ENCODE peak calls at places on chromosomes 6 and 20, in four cellular contexts. One of them, this sample, is unnamed. For H3K9me3, the result is how much of the 10 kb centered on the place peaks cover.

GRCh38 chr6:45959534-45960195 is 56.0 kb downstream of the CLIC5 start:
- DNase-seq in GM12878: no peak
- DNase-seq in HepG2: no peak
- DNase-seq in K562: no peak
- DNase-seq in this sample: no peak

GRCh38 chr20:3932277-3933073 is 43.3 kb downstream of the PANK2 start:
- DNase-seq in GM12878: no peak
- DNase-seq in HepG2: no peak
- DNase-seq in K562: no peak
- DNase-seq in this sample: no peak

GRCh38 chr6:114061116-114061515 is 90.2 kb upstream of the HDAC2 start:
- DNase-seq in GM12878: no peak
- DNase-seq in HepG2: no peak
- DNase-seq in K562: no peak
- DNase-seq in this sample: no peak

GRCh38 chr6:90460067-90460466 is 126.8 kb downstream of the MAP3K7 start:
- DNase-seq in GM12878: no peak
- DNase-seq in HepG2: no peak
- DNase-seq in K562: no peak
- DNase-seq in this sample: no peak

GRCh38 chr20:12965212-12965879 is 43.4 kb upstream of the SPTLC3 start:
- DNase-seq in GM12878: no peak
- DNase-seq in HepG2: no peak
- DNase-seq in K562: no peak
- DNase-seq in this sample: no peak

GRCh38 chr6:35213161-35213823 is 464 bp upstream of the SCUBE3 start:
- DNase-seq in GM12878: no peak
- DNase-seq in HepG2: no peak
- DNase-seq in K562: peak
- DNase-seq in this sample: peak

GRCh38 chr20:19735446-19735845 is 22.6 kb upstream of the RIN2 start:
- DNase-seq in GM12878: peak
- DNase-seq in HepG2: peak
- DNase-seq in K562: no peak
- DNase-seq in this sample: peak

GRCh38 chr6:111573892-111574800 is 31.5 kb downstream of the TRAF3IP2 start:
- DNase-seq in GM12878: no peak
- DNase-seq in HepG2: no peak
- DNase-seq in K562: no peak
- DNase-seq in this sample: no peak

GRCh38 chr6:144731229-144731628 is 446.1 kb downstream of the UTRN start:
- DNase-seq in GM12878: no peak
- DNase-seq in HepG2: no peak
- DNase-seq in K562: no peak
- DNase-seq in this sample: no peak

GRCh38 chr20:24522452-24523330 is 53.3 kb downstream of the SYNDIG1 start:
- DNase-seq in GM12878: no peak
- DNase-seq in HepG2: no peak
- DNase-seq in K562: no peak
- DNase-seq in this sample: no peak
- TF ChIP-seq FOXM1 in GM12878: no peak
- TF ChIP-seq FOXM1 in HepG2: no peak
- TF ChIP-seq FOXM1 in K562: no peak
- TF ChIP-seq FOXM1 in this sample: no peak

GRCh38 chr6:170000071-170000843 is 248.8 kb downstream of the ERMARD start:
- DNase-seq in GM12878: no peak
- DNase-seq in HepG2: no peak
- DNase-seq in K562: no peak
- DNase-seq in this sample: no peak
- H3K9me3 ChIP-seq in GM12878: under half
- H3K9me3 ChIP-seq in HepG2: under half
- H3K9me3 ChIP-seq in K562: under half
- H3K9me3 ChIP-seq in this sample: under half

GRCh38 chr6:1103945-1104623 is 207.8 kb upstream of the FOXQ1 start:
- DNase-seq in GM12878: no peak
- DNase-seq in HepG2: no peak
- DNase-seq in K562: no peak
- DNase-seq in this sample: no peak
- TF ChIP-seq FOXM1 in GM12878: no peak
- TF ChIP-seq FOXM1 in HepG2: no peak
- TF ChIP-seq FOXM1 in K562: no peak
- TF ChIP-seq FOXM1 in this sample: no peak

GRCh38 chr6:29968130-29968529 is 25.8 kb downstream of the HLA-A start:
- DNase-seq in GM12878: no peak
- DNase-seq in HepG2: peak
- DNase-seq in K562: no peak
- DNase-seq in this sample: no peak
- H3K9me3 ChIP-seq in GM12878: under half
- H3K9me3 ChIP-seq in HepG2: under half
- H3K9me3 ChIP-seq in K562: under half
- H3K9me3 ChIP-seq in this sample: under half

DNA sequence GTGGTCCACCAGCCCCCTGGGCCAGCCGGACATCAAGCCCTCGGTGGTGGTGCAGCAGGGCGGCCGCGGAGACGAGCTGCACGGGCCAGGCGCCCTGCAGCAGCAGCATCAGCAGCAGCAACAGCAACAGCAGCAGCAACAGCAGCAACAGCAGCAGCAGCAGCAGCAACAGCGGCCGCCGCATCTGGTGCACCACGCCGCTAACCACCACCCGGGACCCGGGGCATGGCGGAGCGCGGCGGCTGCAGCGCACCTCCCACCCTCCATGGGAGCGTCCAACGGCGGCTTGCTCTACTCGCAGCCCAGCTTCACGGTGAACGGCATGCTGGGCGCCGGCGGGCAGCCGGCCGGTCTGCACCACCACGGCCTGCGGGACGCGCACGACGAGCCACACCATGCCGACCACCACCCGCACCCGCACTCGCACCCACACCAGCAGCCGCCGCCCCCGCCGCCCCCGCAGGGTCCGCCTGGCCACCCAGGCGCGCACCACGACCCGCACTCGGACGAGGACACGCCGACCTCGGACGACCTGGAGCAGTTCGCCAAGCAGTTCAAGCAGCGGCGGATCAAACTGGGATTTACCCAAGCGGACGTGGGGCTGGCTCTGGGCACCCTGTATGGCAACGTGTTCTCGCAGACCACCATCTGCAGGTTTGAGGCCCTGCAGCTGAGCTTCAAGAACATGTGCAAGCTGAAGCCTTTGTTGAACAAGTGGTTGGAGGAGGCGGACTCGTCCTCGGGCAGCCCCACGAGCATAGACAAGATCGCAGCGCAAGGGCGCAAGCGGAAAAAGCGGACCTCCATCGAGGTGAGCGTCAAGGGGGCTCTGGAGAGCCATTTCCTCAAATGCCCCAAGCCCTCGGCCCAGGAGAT is 1.0 kb downstream of the POU3F2 start:
- DNase-seq in GM12878: no peak
- DNase-seq in HepG2: no peak
- DNase-seq in K562: no peak
- DNase-seq in this sample: peak
- TF ChIP-seq FOXM1 in GM12878: no peak
- TF ChIP-seq FOXM1 in HepG2: no peak
- TF ChIP-seq FOXM1 in K562: no peak
- TF ChIP-seq FOXM1 in this sample: no peak

DNA sequence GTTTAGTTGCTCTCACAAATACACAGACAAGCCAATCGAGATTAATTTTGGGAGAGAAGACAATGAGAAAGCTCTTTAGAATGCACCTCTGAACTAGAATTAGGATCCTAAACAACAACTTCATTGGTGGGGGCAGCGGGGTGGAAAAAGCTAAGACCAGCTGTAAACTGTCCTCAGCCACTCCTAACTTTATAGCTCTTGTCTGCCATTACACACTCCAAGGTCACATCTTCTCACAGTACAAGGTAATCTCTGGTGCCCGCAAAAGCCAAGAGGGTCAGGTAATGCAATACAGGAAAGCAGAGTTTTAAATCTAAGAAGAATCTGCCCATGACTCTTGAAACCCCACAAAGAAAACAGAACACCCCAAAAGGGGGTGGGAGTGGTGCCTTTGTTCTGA is 17.8 kb upstream of the IL22RA2 start:
- DNase-seq in GM12878: no peak
- DNase-seq in HepG2: no peak
- DNase-seq in K562: no peak
- DNase-seq in this sample: no peak
- H3K9me3 ChIP-seq in GM12878: under half
- H3K9me3 ChIP-seq in HepG2: under half
- H3K9me3 ChIP-seq in K562: under half
- H3K9me3 ChIP-seq in this sample: under half

GRCh38 chr20:31698243-31698802 is 24.3 kb downstream of the BCL2L1 start:
- DNase-seq in GM12878: no peak
- DNase-seq in HepG2: no peak
- DNase-seq in K562: no peak
- DNase-seq in this sample: no peak
- TF ChIP-seq FOXM1 in GM12878: no peak
- TF ChIP-seq FOXM1 in HepG2: no peak
- TF ChIP-seq FOXM1 in K562: no peak
- TF ChIP-seq FOXM1 in this sample: no peak

GRCh38 chr20:45850238-45850637 is 7.0 kb downstream of the ACOT8 start:
- DNase-seq in GM12878: no peak
- DNase-seq in HepG2: no peak
- DNase-seq in K562: no peak
- DNase-seq in this sample: no peak

GRCh38 chr20:45857114-45857835 is at the start of the genes ACOT8 and ZSWIM3:
- DNase-seq in GM12878: peak
- DNase-seq in HepG2: peak
- DNase-seq in K562: peak
- DNase-seq in this sample: peak

GRCh38 chr20:45851501-45851900 is 5.7 kb downstream of the ACOT8 start:
- DNase-seq in GM12878: no peak
- DNase-seq in HepG2: no peak
- DNase-seq in K562: no peak
- DNase-seq in this sample: no peak

GRCh38 chr20:45850926-45851325 is 6.3 kb downstream of the ACOT8 start:
- DNase-seq in GM12878: no peak
- DNase-seq in HepG2: no peak
- DNase-seq in K562: peak
- DNase-seq in this sample: no peak

DNA sequence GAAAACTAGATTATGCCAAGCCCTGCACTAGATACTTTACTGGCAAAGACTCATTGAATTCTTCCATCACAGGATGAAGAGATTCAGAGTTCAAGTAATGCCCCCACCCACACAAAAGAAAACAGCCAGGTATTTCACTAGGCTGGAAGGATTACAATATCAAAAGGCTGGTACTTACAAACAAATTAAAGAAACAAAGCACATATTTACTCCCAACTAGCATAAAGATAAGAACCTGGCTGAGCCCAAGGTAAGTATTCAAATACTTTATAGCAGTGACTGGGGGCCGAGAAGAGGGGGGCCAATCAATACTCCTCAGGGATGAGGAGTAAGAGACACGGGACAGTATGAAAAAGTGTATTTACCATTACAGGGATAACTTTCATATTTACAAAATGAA is 3.7 kb downstream of the ACOT8 start:
- DNase-seq in GM12878: no peak
- DNase-seq in HepG2: no peak
- DNase-seq in K562: no peak
- DNase-seq in this sample: no peak
- H3K9me3 ChIP-seq in GM12878: under half
- H3K9me3 ChIP-seq in HepG2: under half
- H3K9me3 ChIP-seq in K562: under half
- H3K9me3 ChIP-seq in this sample: under half

GRCh38 chr6:42448391-42448790 is 3.3 kb downstream of the TRERF1 start:
- DNase-seq in GM12878: no peak
- DNase-seq in HepG2: no peak
- DNase-seq in K562: no peak
- DNase-seq in this sample: no peak

GRCh38 chr6:42449917-42450313 is 1.8 kb downstream of the TRERF1 start:
- DNase-seq in GM12878: no peak
- DNase-seq in HepG2: no peak
- DNase-seq in K562: no peak
- DNase-seq in this sample: no peak

GRCh38 chr6:42450314-42451145 is 1.2 kb downstream of the TRERF1 start:
- DNase-seq in GM12878: no peak
- DNase-seq in HepG2: no peak
- DNase-seq in K562: no peak
- DNase-seq in this sample: no peak

GRCh38 chr6:42451146-42451594 is 556 bp downstream of the TRERF1 start:
- DNase-seq in GM12878: no peak
- DNase-seq in HepG2: no peak
- DNase-seq in K562: no peak
- DNase-seq in this sample: no peak

GRCh38 chr6:42448906-42449659 is 2.6 kb downstream of the TRERF1 start:
- DNase-seq in GM12878: no peak
- DNase-seq in HepG2: no peak
- DNase-seq in K562: no peak
- DNase-seq in this sample: no peak
- TF ChIP-seq FOXM1 in GM12878: no peak
- TF ChIP-seq FOXM1 in HepG2: no peak
- TF ChIP-seq FOXM1 in K562: no peak
- TF ChIP-seq FOXM1 in this sample: no peak

DNA sequence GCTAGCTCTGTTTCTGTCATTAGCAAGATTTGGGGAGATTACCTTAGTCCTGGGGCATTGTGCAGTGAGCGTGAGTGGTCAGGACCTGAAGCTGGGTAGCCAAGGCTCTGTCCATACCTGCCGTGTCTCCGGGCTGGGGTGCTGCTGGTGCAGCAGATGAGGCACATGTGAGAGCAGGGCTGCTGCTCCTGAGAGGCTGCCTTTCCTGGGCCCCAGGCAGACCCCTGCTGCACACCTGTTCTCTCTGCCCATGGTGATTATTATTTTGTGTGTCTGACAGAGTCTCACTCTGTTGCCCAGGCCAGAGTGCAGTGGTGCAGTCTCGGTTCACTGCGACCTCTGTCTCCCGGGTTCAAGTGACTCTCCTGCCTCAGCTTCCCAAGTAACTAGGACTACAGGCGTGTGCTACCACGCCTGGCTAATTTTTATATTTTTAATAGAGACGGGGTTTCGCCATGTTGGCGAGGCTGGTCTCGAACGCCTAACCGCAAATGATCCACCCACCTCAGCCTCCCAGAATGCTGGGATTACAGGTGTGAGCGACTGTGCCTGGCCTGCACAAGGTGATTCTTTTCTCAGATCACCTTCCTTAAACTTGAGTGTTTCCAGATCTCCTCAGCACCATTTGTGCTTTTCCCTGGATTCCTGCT is 36.8 kb upstream of the IRF4 start:
- DNase-seq in GM12878: no peak
- DNase-seq in HepG2: no peak
- DNase-seq in K562: no peak
- DNase-seq in this sample: no peak
- H3K9me3 ChIP-seq in GM12878: under half
- H3K9me3 ChIP-seq in HepG2: under half
- H3K9me3 ChIP-seq in K562: under half
- H3K9me3 ChIP-seq in this sample: under half